ENCODE peak calls at places on chromosomes 2 and 18, in five cellular contexts. One of them, this sample, is unnamed.

GRCh38 chr2:240813231-240813921 is 6.6 kb downstream of the KIF1A start:
- DNase-seq in HS-5: no peak
- DNase-seq in NCI-H1048: no peak
- DNase-seq in CD4-positive, alpha-beta memory T cell: no peak
- DNase-seq in C1 segment of cervical spinal cord: no peak
- DNase-seq in this sample: no peak

GRCh38 chr2:171550613-171551012 is 28.3 kb downstream of the CYBRD1 start:
- DNase-seq in CD4-positive, alpha-beta memory T cell: no peak
- DNase-seq in HS-5: peak; percentile 61
- DNase-seq in C1 segment of cervical spinal cord: no peak
- DNase-seq in NCI-H1048: no peak
- DNase-seq in this sample: no peak

GRCh38 chr2:99153921-99154604 is 679 bp downstream of the TSGA10 start:
- DNase-seq in HS-5: no peak
- DNase-seq in C1 segment of cervical spinal cord: peak; percentile 3
- DNase-seq in NCI-H1048: no peak
- DNase-seq in CD4-positive, alpha-beta memory T cell: peak; percentile 4
- DNase-seq in this sample: no peak

GRCh38 chr2:219560037-219560892 is 11.1 kb downstream of the OBSL1 start:
- DNase-seq in CD4-positive, alpha-beta memory T cell: no peak
- DNase-seq in C1 segment of cervical spinal cord: no peak
- DNase-seq in NCI-H1048: no peak
- DNase-seq in HS-5: no peak
- DNase-seq in this sample: no peak

GRCh38 chr2:106180602-106181001 is 13.5 kb downstream of the UXS1 start:
- DNase-seq in HS-5: no peak
- DNase-seq in CD4-positive, alpha-beta memory T cell: no peak
- DNase-seq in NCI-H1048: no peak
- DNase-seq in C1 segment of cervical spinal cord: no peak
- DNase-seq in this sample: no peak

GRCh38 chr18:79614211-79615028 is 65.2 kb upstream of the CTDP1 start:
- DNase-seq in NCI-H1048: no peak
- DNase-seq in C1 segment of cervical spinal cord: no peak
- DNase-seq in CD4-positive, alpha-beta memory T cell: no peak
- DNase-seq in HS-5: no peak
- DNase-seq in this sample: no peak

GRCh38 chr2:165594935-165595255 is 125.4 kb downstream of the CSRNP3 start:
- DNase-seq in HS-5: no peak
- DNase-seq in CD4-positive, alpha-beta memory T cell: no peak
- DNase-seq in C1 segment of cervical spinal cord: no peak
- DNase-seq in NCI-H1048: no peak
- DNase-seq in this sample: no peak

GRCh38 chr2:98806266-98806697 is 75.3 kb upstream of the MGAT4A start:
- DNase-seq in NCI-H1048: no peak
- DNase-seq in CD4-positive, alpha-beta memory T cell: no peak
- DNase-seq in C1 segment of cervical spinal cord: peak; percentile 28
- DNase-seq in HS-5: peak; percentile 57
- DNase-seq in this sample: peak; percentile 82

GRCh38 chr2:152242787-152243472 is 67.4 kb upstream of the STAM2 start:
- DNase-seq in NCI-H1048: no peak
- DNase-seq in HS-5: no peak
- DNase-seq in C1 segment of cervical spinal cord: no peak
- DNase-seq in CD4-positive, alpha-beta memory T cell: no peak
- DNase-seq in this sample: no peak

GRCh38 chr2:176685908-176686307 is 416.7 kb downstream of the MTX2 start:
- DNase-seq in NCI-H1048: no peak
- DNase-seq in C1 segment of cervical spinal cord: no peak
- DNase-seq in HS-5: no peak
- DNase-seq in CD4-positive, alpha-beta memory T cell: no peak
- DNase-seq in this sample: no peak

This sample was measured in lung.